ENCODE peak calls at places on chromosomes 1 and 21, in seven cellular contexts. E is HepG2, U is MM.1S, T is H9, S is PC-3, H is neural progenitor cell, I is SK-N-SH. N is an unnamed sample.
A peak's percentile ranks its signal among the peaks of the same experiment; 100 is the strongest.

GRCh38 chr1:4653796-4654715 is at the start of gene AJAP1:
- DNase-seq in U (no peak), T (peak; percentile 77), E (no peak), H (peak; percentile 80), S (no peak), I (peak; percentile 78), N (no peak)

GRCh38 chr1:76547916-76548315 is 319.4 kb upstream of the ST6GALNAC5 start:
- DNase-seq in T (peak; percentile 34), I (no peak), U (no peak), S (no peak), E (no peak), H (peak; percentile 65), N (no peak)

GRCh38 chr1:96306809-96307208 is 414.8 kb upstream of the PTBP2 start:
- DNase-seq in T (no peak), E (no peak), H (no peak), S (peak; percentile 48), I (no peak), U (no peak), N (peak; percentile 51)

GRCh38 chr1:41927118-41927517 is 8.4 kb upstream of the HIVEP3 start:
- DNase-seq in E (no peak), T (no peak), I (no peak), S (peak; percentile 59), H (no peak), U (no peak), N (no peak)

GRCh38 chr1:33426906-33427305 is 4.0 kb downstream of the PHC2 start:
- DNase-seq in S (no peak), E (no peak), T (no peak), I (no peak), H (no peak), U (no peak), N (no peak)

GRCh38 chr1:171563675-171564074 is 58.4 kb upstream of the MYOCOS start:
- DNase-seq in I (no peak), U (no peak), T (no peak), S (peak; percentile 55), E (no peak), H (no peak), N (peak; percentile 84)

GRCh38 chr1:69946935-69947334 is 258.4 kb downstream of the LRRC40 start:
- DNase-seq in H (no peak), S (no peak), E (no peak), U (no peak), I (no peak), T (no peak), N (no peak)

GRCh38 chr1:1230656-1231399 is 973 bp downstream of the SDF4 start:
- DNase-seq in E (peak; percentile 60), S (peak; percentile 81), U (no peak), T (no peak), H (no peak), I (peak; percentile 75), N (peak; percentile 70)

GRCh38 chr1:191026828-191027227 is 549.2 kb upstream of the BRINP3 start:
- DNase-seq in E (no peak), T (no peak), S (no peak), I (no peak), H (no peak), U (no peak), N (no peak)

GRCh38 chr1:56189454-56189853 is 389.9 kb downstream of the PLPP3 start:
- DNase-seq in I (no peak), H (no peak), E (no peak), T (no peak), S (no peak), U (no peak), N (no peak)

GRCh38 chr1:72282690-72283203 is 408 bp upstream of the NEGR1 start:
- DNase-seq in S (peak; percentile 89), E (peak; percentile 25), H (peak; percentile 95), T (peak; percentile 89), I (peak; percentile 79), U (peak; percentile 89), N (peak; percentile 94)

GRCh38 chr1:111471012-111471411 is 2.8 kb upstream of the C1orf162 start:
- DNase-seq in S (no peak), I (no peak), U (no peak), H (no peak), T (no peak), E (no peak), N (no peak)

GRCh38 chr1:115727706-115728249 is 40.7 kb downstream of the CASQ2 start:
- DNase-seq in I (no peak), H (peak; percentile 25), E (peak; percentile 89), T (no peak), S (peak; percentile 32), U (no peak), N (peak; percentile 80)

DNA sequence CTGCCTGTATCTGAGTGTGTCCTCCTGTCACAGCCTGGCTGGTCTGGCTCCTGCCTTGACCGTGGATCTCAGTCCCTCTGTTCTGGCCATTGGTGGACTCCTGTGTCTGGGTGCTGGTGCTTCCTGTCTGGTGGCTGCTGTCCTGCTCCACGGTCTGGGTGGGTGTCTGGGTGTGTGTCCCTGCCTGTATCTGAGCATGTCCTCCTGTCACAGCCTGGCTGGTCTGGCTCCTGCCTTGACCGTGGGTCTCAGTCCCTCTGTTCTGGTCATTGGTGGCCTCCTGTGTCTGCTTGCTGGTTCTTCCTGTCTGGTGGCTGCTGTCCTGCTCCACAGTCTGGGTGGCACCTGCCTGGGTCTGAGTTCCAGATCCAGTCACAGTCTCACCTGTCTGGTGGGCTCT is 4.0 kb downstream of the CRNN start:
- DNase-seq in H (no peak), I (no peak), T (no peak), U (no peak), E (no peak), S (no peak), N (no peak)
- H3K9me3 ChIP-seq in H (peaks cover 13% of the 10 kb centered on the region), I (no peaks in the 10 kb centered on the region), T (peaks cover 85% of the 10 kb centered on the region), U (no peaks in the 10 kb centered on the region), E (no peaks in the 10 kb centered on the region), S (no peaks in the 10 kb centered on the region), N (no peaks in the 10 kb centered on the region)

GRCh38 chr1:47227370-47228232 is 4.4 kb downstream of the TAL1 start:
- DNase-seq in I (no peak), S (no peak), T (no peak), E (no peak), U (no peak), H (no peak), N (no peak)
- H3K4me2 ChIP-seq in I (no peak overlapping the region), S (no peak overlapping the region), T (no peak overlapping the region), E (no peak overlapping the region), U (no peak overlapping the region), H (no peak overlapping the region), N (no peak overlapping the region)

DNA sequence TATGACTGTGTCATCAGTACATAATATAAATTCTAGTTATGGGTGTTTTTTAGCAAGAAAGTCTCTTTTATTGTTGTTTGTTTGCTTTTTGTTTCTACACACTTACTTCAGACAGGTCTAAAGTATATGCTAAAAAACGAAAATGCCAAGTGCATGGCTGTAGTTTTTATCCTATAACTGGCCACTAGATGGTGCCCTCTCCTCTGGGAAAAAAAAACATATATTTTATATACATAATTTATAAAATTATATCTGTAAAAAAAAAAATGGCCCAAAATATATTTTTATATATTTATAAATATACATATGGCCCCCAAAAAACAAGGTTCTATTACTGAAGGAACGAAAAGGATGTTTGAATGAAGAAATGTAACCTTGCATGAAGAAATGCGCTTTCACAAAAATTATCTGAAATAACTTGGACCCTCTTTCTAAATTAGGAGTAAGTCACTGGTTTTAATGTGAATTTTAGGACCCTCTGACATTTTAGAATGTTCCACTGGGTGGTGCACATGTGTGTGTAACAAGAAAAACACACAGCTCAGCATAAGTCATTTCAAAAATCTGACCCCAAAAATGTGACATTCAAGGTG is 93.5 kb downstream of the TTLL7 start:
- DNase-seq in H (peak; percentile 21), I (peak; percentile 7), S (peak; percentile 51), U (peak; percentile 8), T (no peak), E (no peak), N (no peak)
- TF ChIP-seq CTCF in H (peak; percentile 75), I (peak; percentile 63), S (peak; percentile 45), U (no peak), T (peak; percentile 85), E (peak; percentile 38), N (peak; percentile 54)

GRCh38 chr1:185520188-185520935 is 203.3 kb upstream of the IVNS1ABP start:
- DNase-seq in S (no peak), E (no peak), I (no peak), T (no peak), H (no peak), U (no peak), N (no peak)
- H3K9me3 ChIP-seq in S (peaks cover 8% of the 10 kb centered on the region), E (peaks cover 39% of the 10 kb centered on the region), I (peaks cover 17% of the 10 kb centered on the region), T (no peaks in the 10 kb centered on the region), H (peaks cover 14% of the 10 kb centered on the region), U (no peaks in the 10 kb centered on the region), N (no peaks in the 10 kb centered on the region)

GRCh38 chr21:46552274-46552673 is 52.6 kb downstream of the S100B start:
- DNase-seq in I (no peak), E (no peak), H (no peak), T (no peak), U (no peak), S (no peak), N (no peak)
- H3K4me2 ChIP-seq in I (no peak overlapping the region), E (no peak overlapping the region), H (no peak overlapping the region), T (no peak overlapping the region), U (no peak overlapping the region), S (no peak overlapping the region), N (no peak overlapping the region)

GRCh38 chr1:213864007-213864406 is 123.8 kb upstream of the PROX1 start:
- DNase-seq in T (no peak), E (no peak), S (no peak), H (no peak), U (no peak), I (no peak), N (no peak)

DNA sequence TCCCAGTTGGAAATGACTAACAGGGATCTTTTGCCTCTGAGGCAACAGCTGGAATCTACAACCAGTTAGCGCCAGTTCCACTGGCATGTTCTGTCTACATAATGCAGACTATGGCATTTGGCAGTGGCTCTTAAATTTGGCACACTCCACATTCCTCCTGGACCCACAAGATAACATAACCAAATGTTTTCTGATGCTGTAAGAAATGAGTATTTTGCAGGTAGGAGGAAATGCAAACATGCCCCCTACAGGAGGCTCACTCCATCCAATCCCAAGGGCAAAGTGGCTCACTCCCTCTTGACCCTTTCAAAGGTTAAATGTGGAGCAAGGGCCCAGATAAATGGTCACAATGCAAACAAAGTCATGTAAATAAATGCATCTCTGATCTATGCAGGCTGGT is 129.2 kb upstream of the PROX1 start:
- DNase-seq in S (no peak), E (peak; percentile 65), U (no peak), H (no peak), T (no peak), I (no peak), N (no peak)
- TF ChIP-seq CTCF in S (no peak), E (peak; percentile 62), U (no peak), H (peak; percentile 19), T (peak; percentile 58), I (no peak), N (no peak)

DNA sequence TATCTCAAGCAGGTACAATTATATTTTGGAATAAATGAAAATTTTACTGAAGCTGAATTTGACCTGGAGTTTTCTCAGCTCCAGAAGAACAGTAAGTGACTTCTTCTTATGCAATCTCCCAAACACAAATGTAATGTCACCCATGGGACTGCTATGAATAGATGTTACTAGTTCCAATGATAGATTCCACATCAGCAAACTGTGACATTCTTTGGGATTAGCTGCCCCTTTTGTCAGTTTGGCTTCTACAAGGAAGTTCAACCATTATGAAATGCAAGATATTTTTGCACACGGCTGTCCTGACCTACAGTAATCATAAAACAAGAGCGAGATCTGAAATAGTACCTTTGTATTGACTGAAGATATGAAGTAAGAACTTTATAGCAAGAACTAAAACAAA is 27.8 kb upstream of the TSNAX start:
- DNase-seq in S (no peak), T (no peak), E (no peak), I (no peak), U (no peak), H (no peak), N (no peak)
- H3K9me3 ChIP-seq in S (peaks cover 19% of the 10 kb centered on the region), T (peaks cover 8% of the 10 kb centered on the region), E (peaks cover 24% of the 10 kb centered on the region), I (no peaks in the 10 kb centered on the region), U (no peaks in the 10 kb centered on the region), H (peaks cover 13% of the 10 kb centered on the region), N (no peaks in the 10 kb centered on the region)

N was measured in fibroblast of lung.